ENCODE peak calls at places on chromosomes 6 and 20, in nine cellular contexts. R, X, D, Q, S, O, N, I and C are unnamed samples. For H3K9me3 and H3K27me3, the result is how much of the 10 kb centered on the place peaks cover.

GRCh38 chr20:5636841-5637240 is 113.4 kb upstream of the SHLD1 start:
- DNase-seq in R (no peak), X (no peak), D (no peak), Q (no peak), S (no peak), O (no peak), N (no peak), I (no peak), C (no peak)

GRCh38 chr20:45970646-45971424 is 1.2 kb downstream of the ZNF335 start:
- DNase-seq in R (no peak), X (no peak), D (peak), Q (peak), S (no peak), O (peak), N (no peak), I (peak), C (no peak)

GRCh38 chr6:129765008-129765407 is 55.0 kb upstream of the ARHGAP18 start:
- DNase-seq in R (no peak), X (no peak), D (no peak), Q (no peak), S (no peak), O (no peak), N (no peak), I (no peak), C (no peak)

GRCh38 chr6:139027620-139028182 is 844 bp upstream of the ABRACL start:
- DNase-seq in R (no peak), X (no peak), D (no peak), Q (no peak), S (no peak), O (no peak), N (no peak), I (no peak), C (no peak)

GRCh38 chr6:139518556-139519091 is 144.2 kb upstream of the CITED2 start:
- DNase-seq in R (no peak), X (no peak), D (no peak), Q (no peak), S (no peak), O (no peak), N (no peak), I (no peak), C (no peak)

GRCh38 chr6:167988945-167989841 is 8.3 kb upstream of the KIF25 start:
- DNase-seq in R (no peak), X (no peak), D (no peak), Q (no peak), S (no peak), O (no peak), N (no peak), I (no peak), C (no peak)

GRCh38 chr6:46541556-46541955 is 50.3 kb upstream of the RCAN2 start:
- DNase-seq in R (no peak), X (no peak), D (no peak), Q (no peak), S (no peak), O (no peak), N (no peak), I (no peak), C (no peak)

GRCh38 chr20:63697357-63697867 is 960 bp downstream of the TNFRSF6B start:
- DNase-seq in R (no peak), X (no peak), D (no peak), Q (peak), S (no peak), O (no peak), N (peak), I (no peak), C (peak)

GRCh38 chr6:8539446-8539845 is 104.1 kb upstream of the SLC35B3 start:
- DNase-seq in R (no peak), X (no peak), D (no peak), Q (no peak), S (no peak), O (no peak), N (no peak), I (no peak), C (no peak)

GRCh38 chr20:53445276-53445675 is 148.4 kb downstream of the ZNF217 start:
- DNase-seq in R (no peak), X (no peak), D (no peak), Q (no peak), S (no peak), O (peak), N (no peak), I (no peak), C (no peak)

GRCh38 chr6:12849420-12850200 is 133.0 kb downstream of the PHACTR1 start:
- DNase-seq in R (no peak), X (no peak), D (no peak), Q (no peak), S (no peak), O (no peak), N (no peak), I (no peak), C (no peak)

GRCh38 chr6:106547053-106547414 is 82.3 kb downstream of the RTN4IP1 start:
- DNase-seq in R (no peak), X (no peak), D (no peak), Q (no peak), S (no peak), O (no peak), N (no peak), I (no peak), C (no peak)

GRCh38 chr20:7585126-7585679 is 355.1 kb downstream of the HAO1 start:
- DNase-seq in R (no peak), X (no peak), D (no peak), Q (no peak), S (no peak), O (no peak), N (no peak), I (no peak), C (no peak)

DNA sequence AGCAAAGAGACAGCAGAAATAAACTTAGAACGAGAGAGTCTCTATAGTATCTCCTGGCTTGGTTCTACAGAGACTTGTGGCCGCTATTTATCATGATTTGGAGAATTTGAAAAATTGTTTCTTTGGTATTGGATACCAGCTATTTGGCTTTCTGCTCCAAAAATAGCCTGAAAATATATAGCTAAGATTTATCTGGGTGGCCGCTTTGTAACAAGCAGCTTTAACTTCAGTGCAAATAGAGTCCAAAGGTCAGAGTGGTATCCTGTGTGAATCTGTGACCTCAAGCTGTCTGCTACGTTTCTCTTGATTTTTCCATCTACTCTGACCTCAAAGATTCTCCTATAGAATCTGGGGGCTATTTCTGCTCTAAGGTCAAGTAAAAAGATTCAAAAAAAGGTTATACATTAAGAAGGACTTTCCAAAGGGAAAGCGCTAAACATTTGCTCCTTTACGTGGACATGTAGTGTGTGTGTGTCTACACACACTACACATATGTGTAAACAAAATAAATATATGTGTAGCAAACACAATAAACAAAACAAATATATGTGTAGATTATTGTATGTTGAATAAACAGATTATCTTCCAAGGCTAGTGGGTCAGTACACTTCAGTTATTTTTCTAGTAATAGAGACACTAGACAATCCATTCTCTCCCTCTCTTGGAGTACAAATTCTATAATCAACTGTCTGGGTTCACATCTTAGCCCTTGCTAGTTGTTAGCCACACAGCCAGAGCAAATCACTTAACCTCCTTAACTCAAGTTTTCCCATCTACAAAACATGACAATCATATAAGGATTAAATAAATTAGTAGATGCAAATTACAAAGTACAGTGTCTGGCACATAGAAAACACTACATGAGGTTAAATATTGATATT is 40.8 kb downstream of the CHD6 start:
- DNase-seq in R (no peak), X (no peak), D (no peak), Q (no peak), S (no peak), O (no peak), N (no peak), I (no peak), C (no peak)
- H3K9me3 ChIP-seq in R (under half), X (under half), D (under half), Q (under half), S (under half), O (under half), N (under half), I (under half), C (under half)

GRCh38 chr6:128519931-128520435 is 416 bp downstream of the PTPRK start:
- DNase-seq in R (peak), X (no peak), D (peak), Q (peak), S (peak), O (peak), N (peak), I (peak), C (no peak)

GRCh38 chr6:128519132-128519930 is 1.1 kb downstream of the PTPRK start:
- DNase-seq in R (peak), X (peak), D (peak), Q (peak), S (peak), O (peak), N (peak), I (peak), C (peak)

GRCh38 chr6:128518531-128519131 is 1.8 kb downstream of the PTPRK start:
- DNase-seq in R (no peak), X (no peak), D (no peak), Q (no peak), S (no peak), O (peak), N (no peak), I (no peak), C (no peak)

GRCh38 chr6:128521302-128521632 is 868 bp upstream of the PTPRK start:
- DNase-seq in R (no peak), X (no peak), D (no peak), Q (no peak), S (no peak), O (no peak), N (no peak), I (no peak), C (no peak)

DNA sequence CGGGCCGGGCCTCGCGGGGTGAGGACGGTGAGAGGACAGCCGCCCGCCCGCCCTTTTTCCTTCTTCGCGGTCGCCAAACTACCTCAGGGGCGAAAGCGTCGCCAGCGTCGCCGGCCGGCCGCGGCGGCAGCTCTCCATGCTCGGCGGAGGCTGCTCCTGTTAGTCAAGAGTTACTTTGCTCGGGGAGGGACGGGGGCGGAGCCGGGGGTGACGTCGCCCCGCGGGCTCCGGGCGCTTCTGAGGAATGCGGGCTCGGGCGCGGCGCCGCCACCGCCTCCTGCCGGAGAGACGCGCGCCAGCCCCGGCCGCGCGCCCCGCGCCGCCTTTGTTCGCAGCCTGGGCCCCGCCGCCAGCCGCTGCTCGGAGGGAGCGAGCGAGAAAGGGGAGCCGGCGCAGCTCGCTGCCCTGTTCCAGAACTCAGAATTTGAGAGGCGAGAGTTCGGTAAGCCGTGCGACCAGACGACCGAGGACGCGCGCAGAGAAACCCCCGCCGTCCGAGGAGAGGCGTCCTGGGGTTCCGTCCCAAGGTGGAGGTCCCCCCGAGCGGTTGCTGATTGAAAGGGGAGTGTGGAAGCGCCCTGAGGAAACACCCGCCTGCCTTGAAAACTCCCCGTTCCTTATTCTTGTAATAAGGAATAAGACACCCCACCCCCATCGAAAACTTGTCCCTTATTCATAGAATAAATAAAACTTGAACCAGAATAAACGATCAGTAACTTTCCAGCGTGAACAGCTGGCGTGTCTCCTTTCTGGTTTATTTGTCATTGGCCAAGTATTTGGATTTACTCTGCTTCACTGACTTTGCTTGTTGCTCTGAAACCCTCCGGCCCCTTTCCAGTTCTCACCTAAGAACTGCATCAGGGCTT is at the start of gene PTPRK:
- DNase-seq in R (peak), X (peak), D (peak), Q (peak), S (peak), O (peak), N (peak), I (peak), C (peak)
- H3K27ac ChIP-seq in R (peak), X (peak), D (peak), Q (peak), S (peak), O (peak), N (peak), I (no peak), C (peak)

DNA sequence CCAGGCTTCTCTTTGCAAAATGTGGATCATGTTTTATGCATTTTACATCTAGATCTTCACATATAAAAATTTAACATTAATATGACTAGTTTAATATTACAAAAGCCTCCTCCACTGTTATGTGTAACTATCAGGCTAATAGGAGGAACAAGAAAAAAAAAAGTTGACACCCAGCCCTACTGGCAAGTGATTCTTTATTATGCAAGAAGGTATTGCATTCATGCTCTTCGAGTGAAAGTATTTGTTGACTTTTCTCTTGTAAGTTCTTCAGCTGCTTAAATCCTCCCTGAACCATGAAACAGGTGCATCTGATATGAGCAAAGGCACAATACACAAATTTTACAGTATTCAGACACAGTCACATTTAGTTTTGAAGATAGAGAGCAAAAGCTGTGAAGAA is 718 bp upstream of the HLA-DQB2 start:
- DNase-seq in R (no peak), X (no peak), D (no peak), Q (no peak), S (no peak), O (no peak), N (no peak), I (no peak), C (no peak)
- H3K27me3 ChIP-seq in R (under half), X (under half), D (under half), Q (under half), S (under half), O (under half), N (under half), I (under half), C (under half)

GRCh38 chr20:50290815-50291214 is 100.2 kb downstream of the CEBPB start:
- DNase-seq in R (no peak), X (no peak), D (no peak), Q (peak), S (no peak), O (no peak), N (no peak), I (no peak), C (no peak)
- H3K9me3 ChIP-seq in R (under half), X (under half), D (under half), Q (under half), S (under half), O (under half), N (under half), I (under half), C (under half)

GRCh38 chr6:170476360-170476759 is 76.7 kb downstream of the PSMB1 start:
- DNase-seq in R (no peak), X (no peak), D (no peak), Q (no peak), S (no peak), O (no peak), N (peak), I (no peak), C (no peak)
- H3K27ac ChIP-seq in R (no peak), X (no peak), D (no peak), Q (no peak), S (no peak), O (no peak), N (no peak), I (no peak), C (no peak)

DNA sequence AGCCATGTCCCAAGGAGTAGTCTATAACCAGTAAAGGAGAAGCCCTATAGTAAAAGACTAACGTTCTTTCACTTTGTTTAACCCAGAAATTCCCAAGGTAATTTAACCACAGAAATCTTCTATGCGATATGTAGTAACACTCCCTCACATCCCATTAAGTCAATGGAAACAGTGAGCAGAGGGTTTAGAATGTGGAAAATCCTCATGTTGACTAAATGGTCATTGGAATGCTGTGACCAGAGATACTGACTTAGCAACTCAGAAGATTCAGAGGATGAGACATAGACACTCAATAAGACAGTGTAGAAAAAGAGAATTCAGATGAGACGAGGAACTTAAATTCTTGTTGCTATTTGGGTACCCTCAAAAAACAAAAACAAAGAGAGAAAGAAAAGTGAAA is 562.2 kb upstream of the NOX3 start:
- DNase-seq in R (no peak), X (no peak), D (no peak), Q (no peak), S (no peak), O (no peak), N (no peak), I (no peak), C (no peak)
- H3K27me3 ChIP-seq in R (under half), X (under half), D (under half), Q (under half), S (under half), O (under half), N (under half), I (under half), C (under half)

DNA sequence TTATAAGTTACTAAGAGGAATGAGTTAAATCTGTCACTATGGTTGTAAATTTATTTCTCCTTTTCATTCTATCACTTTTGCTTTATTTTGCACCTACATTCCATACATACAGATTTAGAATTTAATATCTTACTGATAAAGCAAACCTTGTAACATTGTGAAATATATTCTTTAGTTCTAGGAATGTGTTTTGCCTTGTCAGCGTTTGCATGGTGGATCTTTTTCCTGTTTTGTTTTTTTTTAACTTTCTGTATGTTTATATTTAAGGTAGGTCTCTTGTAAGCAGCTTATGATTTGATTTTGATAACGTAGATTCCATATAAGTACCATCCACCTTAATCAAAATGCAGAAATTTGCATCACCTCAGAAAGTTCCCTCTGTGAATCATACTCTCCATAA is 16.4 kb downstream of the RAB22A start:
- DNase-seq in R (no peak), X (no peak), D (no peak), Q (no peak), S (no peak), O (no peak), N (no peak), I (no peak), C (no peak)
- H3K9me3 ChIP-seq in R (under half), X (under half), D (under half), Q (under half), S (under half), O (under half), N (under half), I (under half), C (under half)

DNA sequence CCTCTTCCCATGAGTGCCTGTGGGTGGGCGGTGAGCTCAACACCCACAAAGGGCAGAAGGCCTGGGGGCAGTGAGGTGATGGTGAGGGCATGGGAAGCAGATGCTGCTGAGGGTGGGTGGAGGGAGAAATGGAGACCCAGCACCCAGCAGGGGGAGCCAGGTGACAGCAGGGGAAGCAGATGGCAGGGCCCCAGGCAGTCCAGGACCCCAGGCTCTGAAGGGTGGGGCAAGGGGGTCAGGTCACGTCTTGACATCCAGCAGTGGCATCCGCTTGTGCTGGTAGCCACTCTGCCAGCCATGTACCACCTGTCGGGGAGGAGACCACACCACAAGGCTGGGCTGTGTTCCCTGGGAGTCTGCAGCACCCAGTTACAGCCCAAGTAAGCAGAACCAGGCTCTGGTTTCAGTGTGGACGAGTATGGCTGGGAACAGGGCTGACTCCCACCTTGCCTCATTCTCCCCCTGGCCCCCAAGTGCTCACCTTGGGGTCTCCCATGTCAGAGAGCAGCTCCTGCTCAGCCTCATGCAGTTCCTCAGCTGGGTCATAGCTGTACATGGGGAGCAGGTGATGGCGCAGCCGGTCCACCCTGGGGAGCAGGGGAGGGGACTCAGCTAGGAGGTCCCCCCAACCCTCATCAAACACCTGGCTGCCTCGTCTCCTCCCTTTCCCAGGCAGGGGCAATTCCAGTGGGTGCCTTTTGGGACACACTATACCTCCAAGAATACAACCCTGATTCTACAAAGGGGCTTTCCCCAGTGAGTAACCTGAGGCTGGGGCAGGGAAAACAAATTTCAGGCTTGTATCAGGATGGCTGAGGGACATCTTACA is 2.0 kb downstream of the SMIM29 start:
- DNase-seq in R (no peak), X (peak), D (peak), Q (peak), S (peak), O (peak), N (peak), I (no peak), C (peak)
- H3K27ac ChIP-seq in R (no peak), X (no peak), D (no peak), Q (no peak), S (no peak), O (peak), N (no peak), I (no peak), C (no peak)

GRCh38 chr6:89145461-89145961 is 344 bp upstream of the PM20D2 start:
- DNase-seq in R (no peak), X (no peak), D (peak), Q (no peak), S (peak), O (no peak), N (no peak), I (peak), C (no peak)
- H3K27me3 ChIP-seq in R (under half), X (under half), D (under half), Q (under half), S (under half), O (under half), N (under half), I (under half), C (under half)